ENCODE peak calls at places on chromosomes 1 and 21, in six cellular contexts. Q is dermis microvascular lymphatic vessel endothelial cell, W is SHP77, D is AG08395, O is adrenal gland, N is AG20443. H is an unnamed sample.

GRCh38 chr1:119737040-119737682 is 25.4 kb downstream of the PHGDH start:
- DNase-seq in Q (no peak), O (peak; percentile 70), W (no peak), N (no peak), D (no peak), H (peak; percentile 98)

GRCh38 chr1:198556969-198557368 is 16.5 kb upstream of the ATP6V1G3 start:
- DNase-seq in Q (peak; percentile 7), O (peak; percentile 59), D (no peak), W (no peak), N (no peak), H (no peak)

GRCh38 chr1:162560303-162561036 is 1.1 kb upstream of the UAP1 start:
- DNase-seq in W (no peak), Q (no peak), N (no peak), D (no peak), O (no peak), H (no peak)

GRCh38 chr1:27549807-27550408 is 54.0 kb downstream of the AHDC1 start:
- DNase-seq in N (no peak), W (no peak), O (no peak), D (no peak), Q (no peak), H (no peak)

GRCh38 chr1:116825735-116826438 is 71.7 kb downstream of the CD2 start:
- DNase-seq in D (no peak), N (no peak), Q (no peak), W (peak; percentile 97), O (no peak), H (peak; percentile 94)

GRCh38 chr1:165355977-165356811 is at the start of gene LMX1A:
- DNase-seq in O (no peak), N (peak; percentile 82), Q (no peak), D (peak; percentile 34), W (no peak), H (no peak)

GRCh38 chr1:41404308-41404755 is 43.1 kb downstream of the FOXO6 start:
- DNase-seq in Q (peak; percentile 60), N (no peak), O (no peak), D (no peak), W (peak; percentile 55), H (peak; percentile 91)

GRCh38 chr1:76035053-76035452 is 39.5 kb upstream of the ST6GALNAC3 start:
- DNase-seq in Q (peak; percentile 46), D (peak; percentile 12), O (no peak), N (no peak), W (no peak), H (no peak)

GRCh38 chr1:223363057-223363855 is 720 bp downstream of the SUSD4 start:
- DNase-seq in D (peak; percentile 38), N (peak; percentile 34), Q (no peak), W (peak; percentile 4), O (peak; percentile 60), H (peak; percentile 92)

GRCh38 chr1:67682659-67683197 is 2.3 kb upstream of the GADD45A start:
- DNase-seq in N (peak; percentile 47), D (peak; percentile 60), O (no peak), W (no peak), Q (peak; percentile 60), H (no peak)

GRCh38 chr1:165650981-165651625 is 20.1 kb downstream of the MGST3 start:
- DNase-seq in D (no peak), O (no peak), Q (peak; percentile 41), W (no peak), N (no peak), H (no peak)

GRCh38 chr1:11787804-11788436 is 17.8 kb downstream of the MTHFR start:
- DNase-seq in N (no peak), Q (no peak), W (no peak), D (no peak), O (no peak), H (no peak)

GRCh38 chr21:20443558-20444155 is 554.6 kb upstream of the NCAM2 start:
- DNase-seq in D (no peak), Q (no peak), N (no peak), W (no peak), O (no peak), H (no peak)

GRCh38 chr1:196877964-196878363 is 9.9 kb upstream of the CFHR4 start:
- DNase-seq in O (no peak), Q (no peak), D (peak; percentile 8), N (peak; percentile 56), W (no peak), H (no peak)

GRCh38 chr1:53375440-53375839 is 47.6 kb upstream of the LRP8 start:
- DNase-seq in O (peak; percentile 14), Q (no peak), D (no peak), N (peak; percentile 3), W (no peak), H (peak; percentile 38)

GRCh38 chr1:209659909-209660308 is 7.7 kb upstream of the LAMB3 start:
- DNase-seq in O (peak; percentile 39), Q (peak; percentile 39), D (no peak), N (no peak), W (no peak), H (no peak)

GRCh38 chr1:56060901-56061300 is 518.5 kb downstream of the PLPP3 start:
- DNase-seq in Q (no peak), D (peak; percentile 18), W (no peak), N (peak; percentile 20), O (no peak), H (no peak)

GRCh38 chr1:107787299-107787698 is 177.7 kb downstream of the VAV3 start:
- DNase-seq in N (no peak), Q (peak; percentile 7), D (no peak), W (no peak), O (no peak), H (peak; percentile 33)

GRCh38 chr1:225852413-225853119 is 29.6 kb downstream of the TMEM63A start:
- DNase-seq in Q (no peak), D (no peak), O (no peak), N (no peak), W (no peak), H (no peak)

GRCh38 chr1:81432654-81433109 is 368.1 kb upstream of the ADGRL2 start:
- DNase-seq in W (no peak), D (no peak), O (no peak), N (no peak), Q (no peak), H (no peak)

GRCh38 chr1:44086722-44087474 is 31.7 kb upstream of the KLF17 start:
- DNase-seq in W (no peak), Q (no peak), D (no peak), N (no peak), O (no peak), H (no peak)

GRCh38 chr1:171107257-171107940 is 16.7 kb downstream of the FMO3 start:
- DNase-seq in W (no peak), N (no peak), O (no peak), Q (no peak), D (no peak), H (no peak)

GRCh38 chr1:181255270-181255929 is 166.9 kb downstream of the IER5 start:
- DNase-seq in W (no peak), N (peak; percentile 88), D (peak; percentile 95), O (peak; percentile 88), Q (peak; percentile 91), H (no peak)

GRCh38 chr1:19080715-19081114 is 124.2 kb upstream of the IFFO2 start:
- DNase-seq in O (no peak), Q (no peak), D (peak; percentile 38), W (no peak), N (peak; percentile 53), H (no peak)

GRCh38 chr1:2384130-2384860 is 7.1 kb downstream of the MORN1 start:
- DNase-seq in Q (no peak), O (peak; percentile 40), D (no peak), N (no peak), W (no peak), H (no peak)

GRCh38 chr1:198175418-198176170 is 18.8 kb downstream of the NEK7 start:
- DNase-seq in N (no peak), W (no peak), D (no peak), Q (no peak), O (no peak), H (no peak)

GRCh38 chr1:29096255-29096896 is 27.3 kb downstream of the TMEM200B start:
- DNase-seq in Q (no peak), W (no peak), N (no peak), O (no peak), D (no peak), H (no peak)

GRCh38 chr1:169797281-169797680 is 2.6 kb upstream of the METTL18 start:
- DNase-seq in W (no peak), Q (no peak), O (no peak), N (no peak), D (no peak), H (no peak)

GRCh38 chr1:6222644-6223043 is 13.1 kb downstream of the ICMT start:
- DNase-seq in Q (peak; percentile 36), N (peak; percentile 34), D (no peak), W (no peak), O (no peak), H (no peak)

GRCh38 chr1:205976036-205976435 is 27.2 kb downstream of the RAB7B start:
- DNase-seq in Q (no peak), W (no peak), D (no peak), N (no peak), O (no peak), H (no peak)

GRCh38 chr1:147080013-147080661 is 92.1 kb downstream of the PRKAB2 start:
- DNase-seq in W (no peak), Q (no peak), O (no peak), D (no peak), N (no peak), H (no peak)

GRCh38 chr1:21539933-21540332 is 30.7 kb downstream of the ALPL start:
- DNase-seq in D (no peak), Q (no peak), N (no peak), O (peak; percentile 91), W (peak; percentile 29), H (no peak)

GRCh38 chr1:190177555-190177954 is 300.1 kb downstream of the BRINP3 start:
- DNase-seq in W (no peak), N (no peak), Q (no peak), O (no peak), D (no peak), H (no peak)

GRCh38 chr1:62508187-62508758 is 71.4 kb downstream of the USP1 start:
- DNase-seq in O (no peak), D (peak; percentile 29), N (peak; percentile 41), Q (peak; percentile 58), W (no peak), H (peak; percentile 20)

GRCh38 chr1:100643430-100644196 is 75.9 kb upstream of the VCAM1 start:
- DNase-seq in W (no peak), O (no peak), D (no peak), Q (no peak), N (no peak), H (no peak)

GRCh38 chr1:167654975-167655575 is 25.0 kb downstream of the RCSD1 start:
- DNase-seq in O (no peak), W (no peak), Q (peak; percentile 94), N (no peak), D (no peak), H (no peak)

H was measured in SJCRH30.